ENCODE peak calls at places on chromosomes 7 and 10, in ten cellular contexts. One of them, this sample, is unnamed.

GRCh38 chr10:112783653-112784426 is 166.2 kb upstream of the TCF7L2 start:
- DNase-seq in cardiac muscle cell: peak; percentile 37
- DNase-seq in heart right ventricle: peak; percentile 7
- DNase-seq in testis: peak; percentile 30
- DNase-seq in tibial nerve: no peak
- DNase-seq in body of pancreas: peak; percentile 20
- DNase-seq in effector memory CD4-positive, alpha-beta T cell: no peak
- DNase-seq in lower lobe of right lung: no peak
- DNase-seq in H1: no peak
- DNase-seq in neuronal stem cell: no peak
- DNase-seq in this sample: peak; percentile 39

GRCh38 chr10:126599949-126600627 is 70.4 kb downstream of the C10orf90 start:
- DNase-seq in effector memory CD4-positive, alpha-beta T cell: no peak
- DNase-seq in neuronal stem cell: no peak
- DNase-seq in body of pancreas: no peak
- DNase-seq in H1: no peak
- DNase-seq in lower lobe of right lung: no peak
- DNase-seq in cardiac muscle cell: no peak
- DNase-seq in testis: no peak
- DNase-seq in tibial nerve: no peak
- DNase-seq in heart right ventricle: no peak
- DNase-seq in this sample: no peak

GRCh38 chr10:91287912-91288311 is 67.4 kb downstream of the PCGF5 start:
- DNase-seq in tibial nerve: no peak
- DNase-seq in effector memory CD4-positive, alpha-beta T cell: no peak
- DNase-seq in cardiac muscle cell: no peak
- DNase-seq in neuronal stem cell: no peak
- DNase-seq in testis: no peak
- DNase-seq in H1: no peak
- DNase-seq in heart right ventricle: peak; percentile 21
- DNase-seq in body of pancreas: no peak
- DNase-seq in lower lobe of right lung: no peak
- DNase-seq in this sample: no peak

GRCh38 chr10:76558586-76558985 is 1079.0 kb downstream of the KCNMA1 start:
- DNase-seq in tibial nerve: peak; percentile 76
- DNase-seq in heart right ventricle: no peak
- DNase-seq in H1: no peak
- DNase-seq in cardiac muscle cell: no peak
- DNase-seq in lower lobe of right lung: no peak
- DNase-seq in testis: no peak
- DNase-seq in body of pancreas: peak; percentile 78
- DNase-seq in neuronal stem cell: no peak
- DNase-seq in effector memory CD4-positive, alpha-beta T cell: no peak
- DNase-seq in this sample: peak; percentile 75

GRCh38 chr7:150514748-150515222 is at the start of gene GIMAP7:
- DNase-seq in effector memory CD4-positive, alpha-beta T cell: peak; percentile 42
- DNase-seq in tibial nerve: no peak
- DNase-seq in body of pancreas: no peak
- DNase-seq in heart right ventricle: peak; percentile 38
- DNase-seq in cardiac muscle cell: no peak
- DNase-seq in lower lobe of right lung: no peak
- DNase-seq in testis: no peak
- DNase-seq in neuronal stem cell: no peak
- DNase-seq in H1: no peak
- DNase-seq in this sample: no peak

GRCh38 chr7:74043523-74043951 is 15.6 kb downstream of the ELN start:
- DNase-seq in tibial nerve: no peak
- DNase-seq in body of pancreas: peak; percentile 67
- DNase-seq in effector memory CD4-positive, alpha-beta T cell: no peak
- DNase-seq in testis: no peak
- DNase-seq in heart right ventricle: no peak
- DNase-seq in neuronal stem cell: no peak
- DNase-seq in cardiac muscle cell: no peak
- DNase-seq in H1: no peak
- DNase-seq in lower lobe of right lung: no peak
- DNase-seq in this sample: no peak

GRCh38 chr10:15124190-15124589 is 27.0 kb downstream of the RPP38 start:
- DNase-seq in body of pancreas: no peak
- DNase-seq in tibial nerve: no peak
- DNase-seq in cardiac muscle cell: no peak
- DNase-seq in lower lobe of right lung: no peak
- DNase-seq in H1: no peak
- DNase-seq in testis: no peak
- DNase-seq in heart right ventricle: no peak
- DNase-seq in neuronal stem cell: no peak
- DNase-seq in effector memory CD4-positive, alpha-beta T cell: no peak
- DNase-seq in this sample: no peak

GRCh38 chr7:18570441-18570840 is 74.9 kb downstream of the HDAC9 start:
- DNase-seq in heart right ventricle: no peak
- DNase-seq in body of pancreas: no peak
- DNase-seq in lower lobe of right lung: no peak
- DNase-seq in tibial nerve: no peak
- DNase-seq in H1: no peak
- DNase-seq in cardiac muscle cell: no peak
- DNase-seq in neuronal stem cell: no peak
- DNase-seq in effector memory CD4-positive, alpha-beta T cell: no peak
- DNase-seq in testis: no peak
- DNase-seq in this sample: no peak

GRCh38 chr7:10474048-10474447 is 499.6 kb upstream of the PHF14 start:
- DNase-seq in testis: no peak
- DNase-seq in tibial nerve: no peak
- DNase-seq in H1: no peak
- DNase-seq in heart right ventricle: no peak
- DNase-seq in effector memory CD4-positive, alpha-beta T cell: no peak
- DNase-seq in neuronal stem cell: no peak
- DNase-seq in body of pancreas: no peak
- DNase-seq in cardiac muscle cell: no peak
- DNase-seq in lower lobe of right lung: no peak
- DNase-seq in this sample: peak; percentile 2

GRCh38 chr10:79148452-79149344 is 79.9 kb downstream of the ZMIZ1 start:
- DNase-seq in body of pancreas: no peak
- DNase-seq in cardiac muscle cell: no peak
- DNase-seq in effector memory CD4-positive, alpha-beta T cell: no peak
- DNase-seq in tibial nerve: peak; percentile 67
- DNase-seq in lower lobe of right lung: peak; percentile 82
- DNase-seq in neuronal stem cell: no peak
- DNase-seq in H1: no peak
- DNase-seq in testis: peak; percentile 60
- DNase-seq in heart right ventricle: peak; percentile 84
- DNase-seq in this sample: peak; percentile 89

GRCh38 chr7:33108591-33108930 is 643 bp downstream of the RP9 start:
- DNase-seq in lower lobe of right lung: no peak
- DNase-seq in testis: peak; percentile 28
- DNase-seq in effector memory CD4-positive, alpha-beta T cell: peak; percentile 3
- DNase-seq in heart right ventricle: no peak
- DNase-seq in tibial nerve: no peak
- DNase-seq in cardiac muscle cell: no peak
- DNase-seq in body of pancreas: no peak
- DNase-seq in neuronal stem cell: no peak
- DNase-seq in H1: no peak
- DNase-seq in this sample: no peak

GRCh38 chr10:110857265-110858158 is 14.2 kb upstream of the PDCD4 start:
- DNase-seq in neuronal stem cell: no peak
- DNase-seq in tibial nerve: peak; percentile 51
- DNase-seq in lower lobe of right lung: no peak
- DNase-seq in body of pancreas: peak; percentile 89
- DNase-seq in testis: no peak
- DNase-seq in heart right ventricle: no peak
- DNase-seq in effector memory CD4-positive, alpha-beta T cell: no peak
- DNase-seq in H1: no peak
- DNase-seq in cardiac muscle cell: no peak
- DNase-seq in this sample: peak; percentile 77

GRCh38 chr10:110860576-110861241 is 11.0 kb upstream of the PDCD4 start:
- DNase-seq in neuronal stem cell: no peak
- DNase-seq in cardiac muscle cell: no peak
- DNase-seq in testis: no peak
- DNase-seq in body of pancreas: no peak
- DNase-seq in H1: no peak
- DNase-seq in heart right ventricle: no peak
- DNase-seq in tibial nerve: no peak
- DNase-seq in lower lobe of right lung: no peak
- DNase-seq in effector memory CD4-positive, alpha-beta T cell: peak; percentile 52
- DNase-seq in this sample: no peak

GRCh38 chr10:110859947-110860376 is 11.8 kb upstream of the PDCD4 start:
- DNase-seq in cardiac muscle cell: no peak
- DNase-seq in effector memory CD4-positive, alpha-beta T cell: no peak
- DNase-seq in testis: peak; percentile 33
- DNase-seq in lower lobe of right lung: no peak
- DNase-seq in heart right ventricle: no peak
- DNase-seq in tibial nerve: peak; percentile 59
- DNase-seq in body of pancreas: no peak
- DNase-seq in H1: no peak
- DNase-seq in neuronal stem cell: no peak
- DNase-seq in this sample: no peak

GRCh38 chr10:110859206-110859946 is 12.4 kb upstream of the PDCD4 start:
- DNase-seq in testis: no peak
- DNase-seq in lower lobe of right lung: no peak
- DNase-seq in cardiac muscle cell: no peak
- DNase-seq in body of pancreas: peak; percentile 95
- DNase-seq in neuronal stem cell: no peak
- DNase-seq in tibial nerve: no peak
- DNase-seq in heart right ventricle: no peak
- DNase-seq in effector memory CD4-positive, alpha-beta T cell: no peak
- DNase-seq in H1: no peak
- DNase-seq in this sample: no peak

GRCh38 chr10:110858297-110858934 is 13.3 kb upstream of the PDCD4 start:
- DNase-seq in lower lobe of right lung: no peak
- DNase-seq in effector memory CD4-positive, alpha-beta T cell: no peak
- DNase-seq in heart right ventricle: no peak
- DNase-seq in tibial nerve: no peak
- DNase-seq in neuronal stem cell: no peak
- DNase-seq in H1: no peak
- DNase-seq in cardiac muscle cell: no peak
- DNase-seq in body of pancreas: no peak
- DNase-seq in testis: no peak
- DNase-seq in this sample: no peak
- H3K4me1 ChIP-seq in lower lobe of right lung: peaks cover 61% of the 10 kb centered on the region
- H3K4me1 ChIP-seq in effector memory CD4-positive, alpha-beta T cell: peaks cover 76% of the 10 kb centered on the region
- H3K4me1 ChIP-seq in heart right ventricle: peaks cover 71% of the 10 kb centered on the region
- H3K4me1 ChIP-seq in tibial nerve: peaks cover 10% of the 10 kb centered on the region
- H3K4me1 ChIP-seq in neuronal stem cell: peaks cover 9% of the 10 kb centered on the region
- H3K4me1 ChIP-seq in H1: no peaks in the 10 kb centered on the region
- H3K4me1 ChIP-seq in cardiac muscle cell: peaks cover 19% of the 10 kb centered on the region
- H3K4me1 ChIP-seq in body of pancreas: peaks cover 82% of the 10 kb centered on the region
- H3K4me1 ChIP-seq in testis: peaks cover 31% of the 10 kb centered on the region
- H3K4me1 ChIP-seq in this sample: peaks cover 11% of the 10 kb centered on the region

GRCh38 chr10:95411635-95412034 is 120.8 kb upstream of the PDLIM1 start:
- DNase-seq in testis: no peak
- DNase-seq in lower lobe of right lung: no peak
- DNase-seq in neuronal stem cell: no peak
- DNase-seq in tibial nerve: no peak
- DNase-seq in H1: no peak
- DNase-seq in body of pancreas: no peak
- DNase-seq in cardiac muscle cell: no peak
- DNase-seq in heart right ventricle: no peak
- DNase-seq in effector memory CD4-positive, alpha-beta T cell: no peak
- DNase-seq in this sample: no peak
- H3K27ac ChIP-seq in testis: no peak overlapping the region
- H3K27ac ChIP-seq in lower lobe of right lung: no peak overlapping the region
- H3K27ac ChIP-seq in neuronal stem cell: no peak overlapping the region
- H3K27ac ChIP-seq in tibial nerve: no peak overlapping the region
- H3K27ac ChIP-seq in H1: no peak overlapping the region
- H3K27ac ChIP-seq in body of pancreas: no peak overlapping the region
- H3K27ac ChIP-seq in cardiac muscle cell: no peak overlapping the region
- H3K27ac ChIP-seq in heart right ventricle: peak overlapping the region; percentile 8
- H3K27ac ChIP-seq in effector memory CD4-positive, alpha-beta T cell: no peak overlapping the region
- H3K27ac ChIP-seq in this sample: no peak overlapping the region

DNA sequence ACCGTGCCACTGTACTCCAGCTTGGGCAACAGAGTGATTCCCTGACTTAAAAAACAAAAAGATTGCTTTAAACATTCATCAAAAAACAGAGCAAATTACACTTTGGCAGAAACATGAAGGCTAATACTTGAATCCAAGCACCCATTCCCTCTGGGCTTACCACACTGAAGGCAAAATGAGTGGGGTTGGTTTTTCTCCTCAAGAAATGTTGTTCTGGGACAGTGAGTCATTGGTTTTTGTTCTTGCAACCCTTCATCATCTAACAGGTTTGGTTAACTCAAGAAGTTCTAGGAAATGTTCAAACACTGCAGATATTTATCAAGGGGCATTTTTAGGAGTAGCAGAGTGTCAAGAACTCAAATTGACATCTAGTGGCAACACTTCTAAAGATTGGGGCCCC is 60.5 kb downstream of the KIAA1217 start:
- DNase-seq in testis: no peak
- DNase-seq in cardiac muscle cell: no peak
- DNase-seq in effector memory CD4-positive, alpha-beta T cell: no peak
- DNase-seq in lower lobe of right lung: no peak
- DNase-seq in body of pancreas: no peak
- DNase-seq in H1: no peak
- DNase-seq in tibial nerve: no peak
- DNase-seq in heart right ventricle: no peak
- DNase-seq in neuronal stem cell: no peak
- DNase-seq in this sample: no peak
- H3K4me1 ChIP-seq in testis: peaks cover 21% of the 10 kb centered on the region
- H3K4me1 ChIP-seq in cardiac muscle cell: no peaks in the 10 kb centered on the region
- H3K4me1 ChIP-seq in effector memory CD4-positive, alpha-beta T cell: no peaks in the 10 kb centered on the region
- H3K4me1 ChIP-seq in lower lobe of right lung: no peaks in the 10 kb centered on the region
- H3K4me1 ChIP-seq in body of pancreas: no peaks in the 10 kb centered on the region
- H3K4me1 ChIP-seq in H1: no peaks in the 10 kb centered on the region
- H3K4me1 ChIP-seq in tibial nerve: peaks cover 5% of the 10 kb centered on the region
- H3K4me1 ChIP-seq in heart right ventricle: no peaks in the 10 kb centered on the region
- H3K4me1 ChIP-seq in neuronal stem cell: peaks cover 3% of the 10 kb centered on the region
- H3K4me1 ChIP-seq in this sample: peaks cover 9% of the 10 kb centered on the region

GRCh38 chr7:26857534-26858228 is 6.7 kb downstream of the SKAP2 start:
- DNase-seq in testis: peak; percentile 31
- DNase-seq in H1: no peak
- DNase-seq in cardiac muscle cell: peak; percentile 16
- DNase-seq in body of pancreas: peak; percentile 12
- DNase-seq in tibial nerve: peak; percentile 11
- DNase-seq in effector memory CD4-positive, alpha-beta T cell: no peak
- DNase-seq in neuronal stem cell: peak; percentile 65
- DNase-seq in lower lobe of right lung: peak; percentile 50
- DNase-seq in heart right ventricle: no peak
- DNase-seq in this sample: peak; percentile 65

GRCh38 chr7:26858735-26859134 is 5.7 kb downstream of the SKAP2 start:
- DNase-seq in tibial nerve: no peak
- DNase-seq in body of pancreas: no peak
- DNase-seq in H1: no peak
- DNase-seq in effector memory CD4-positive, alpha-beta T cell: no peak
- DNase-seq in cardiac muscle cell: no peak
- DNase-seq in heart right ventricle: no peak
- DNase-seq in testis: no peak
- DNase-seq in lower lobe of right lung: no peak
- DNase-seq in neuronal stem cell: no peak
- DNase-seq in this sample: no peak

GRCh38 chr7:26856481-26856880 is 7.9 kb downstream of the SKAP2 start:
- DNase-seq in lower lobe of right lung: no peak
- DNase-seq in effector memory CD4-positive, alpha-beta T cell: no peak
- DNase-seq in neuronal stem cell: no peak
- DNase-seq in H1: no peak
- DNase-seq in heart right ventricle: no peak
- DNase-seq in cardiac muscle cell: no peak
- DNase-seq in tibial nerve: no peak
- DNase-seq in body of pancreas: no peak
- DNase-seq in testis: no peak
- DNase-seq in this sample: no peak

GRCh38 chr7:26858229-26858568 is 6.2 kb downstream of the SKAP2 start:
- DNase-seq in lower lobe of right lung: no peak
- DNase-seq in body of pancreas: no peak
- DNase-seq in effector memory CD4-positive, alpha-beta T cell: no peak
- DNase-seq in heart right ventricle: no peak
- DNase-seq in H1: no peak
- DNase-seq in neuronal stem cell: no peak
- DNase-seq in testis: no peak
- DNase-seq in tibial nerve: no peak
- DNase-seq in cardiac muscle cell: no peak
- DNase-seq in this sample: no peak

GRCh38 chr7:26857170-26857533 is 7.2 kb downstream of the SKAP2 start:
- DNase-seq in neuronal stem cell: no peak
- DNase-seq in heart right ventricle: no peak
- DNase-seq in effector memory CD4-positive, alpha-beta T cell: no peak
- DNase-seq in testis: no peak
- DNase-seq in tibial nerve: no peak
- DNase-seq in lower lobe of right lung: no peak
- DNase-seq in body of pancreas: no peak
- DNase-seq in cardiac muscle cell: no peak
- DNase-seq in H1: no peak
- DNase-seq in this sample: no peak
- H3K27ac ChIP-seq in neuronal stem cell: no peak overlapping the region
- H3K27ac ChIP-seq in heart right ventricle: no peak overlapping the region
- H3K27ac ChIP-seq in effector memory CD4-positive, alpha-beta T cell: no peak overlapping the region
- H3K27ac ChIP-seq in testis: no peak overlapping the region
- H3K27ac ChIP-seq in tibial nerve: peak overlapping the region; percentile 30
- H3K27ac ChIP-seq in lower lobe of right lung: peak overlapping the region; percentile 85
- H3K27ac ChIP-seq in body of pancreas: no peak overlapping the region
- H3K27ac ChIP-seq in cardiac muscle cell: no peak overlapping the region
- H3K27ac ChIP-seq in H1: no peak overlapping the region
- H3K27ac ChIP-seq in this sample: peak overlapping the region; percentile 88

This sample was measured in adrenal gland.